ENCODE peak calls at places on chromosomes 16 and 17, in eight cellular contexts. One of them, this sample, is unnamed.

GRCh38 chr17:44223574-44224046 is 4.1 kb upstream of the UBTF start:
- DNase-seq in dorsolateral prefrontal cortex: no peak
- DNase-seq in GM12865: no peak
- DNase-seq in GM06990: no peak
- DNase-seq in upper lobe of right lung: no peak
- DNase-seq in keratinocyte: no peak
- DNase-seq in SJSA1: no peak
- DNase-seq in Panc1: no peak
- DNase-seq in this sample: no peak

GRCh38 chr17:20092973-20093626 is 83.9 kb downstream of the SPECC1 start:
- DNase-seq in dorsolateral prefrontal cortex: no peak
- DNase-seq in GM12865: no peak
- DNase-seq in GM06990: no peak
- DNase-seq in upper lobe of right lung: no peak
- DNase-seq in keratinocyte: no peak
- DNase-seq in SJSA1: no peak
- DNase-seq in Panc1: no peak
- DNase-seq in this sample: no peak

GRCh38 chr17:72334205-72334604 is 213.4 kb downstream of the SOX9 start:
- DNase-seq in dorsolateral prefrontal cortex: no peak
- DNase-seq in GM12865: no peak
- DNase-seq in GM06990: no peak
- DNase-seq in upper lobe of right lung: no peak
- DNase-seq in keratinocyte: no peak
- DNase-seq in SJSA1: no peak
- DNase-seq in Panc1: no peak
- DNase-seq in this sample: peak

GRCh38 chr16:19130852-19131808 is 17.4 kb downstream of the ITPRIPL2 start:
- DNase-seq in dorsolateral prefrontal cortex: no peak
- DNase-seq in GM12865: peak
- DNase-seq in GM06990: no peak
- DNase-seq in upper lobe of right lung: peak
- DNase-seq in keratinocyte: no peak
- DNase-seq in SJSA1: peak
- DNase-seq in Panc1: no peak
- DNase-seq in this sample: peak

GRCh38 chr17:69018687-69019086 is 42.0 kb downstream of the ABCA9 start:
- DNase-seq in dorsolateral prefrontal cortex: no peak
- DNase-seq in GM12865: no peak
- DNase-seq in GM06990: no peak
- DNase-seq in upper lobe of right lung: no peak
- DNase-seq in keratinocyte: no peak
- DNase-seq in SJSA1: no peak
- DNase-seq in Panc1: no peak
- DNase-seq in this sample: no peak

GRCh38 chr16:21590287-21590686 is 9.1 kb upstream of the METTL9 start:
- DNase-seq in dorsolateral prefrontal cortex: no peak
- DNase-seq in GM12865: no peak
- DNase-seq in GM06990: no peak
- DNase-seq in upper lobe of right lung: no peak
- DNase-seq in keratinocyte: no peak
- DNase-seq in SJSA1: no peak
- DNase-seq in Panc1: no peak
- DNase-seq in this sample: no peak

GRCh38 chr16:10920726-10921427 is 21.4 kb downstream of the DEXI start:
- DNase-seq in dorsolateral prefrontal cortex: no peak
- DNase-seq in GM12865: no peak
- DNase-seq in GM06990: no peak
- DNase-seq in upper lobe of right lung: peak
- DNase-seq in keratinocyte: no peak
- DNase-seq in SJSA1: no peak
- DNase-seq in Panc1: no peak
- DNase-seq in this sample: no peak

GRCh38 chr16:27676807-27677206 is 126.9 kb downstream of the KATNIP start:
- DNase-seq in dorsolateral prefrontal cortex: no peak
- DNase-seq in GM12865: no peak
- DNase-seq in GM06990: no peak
- DNase-seq in upper lobe of right lung: no peak
- DNase-seq in keratinocyte: no peak
- DNase-seq in SJSA1: peak
- DNase-seq in Panc1: no peak
- DNase-seq in this sample: peak

GRCh38 chr16:53864819-53865491 is 161.0 kb downstream of the FTO start:
- DNase-seq in dorsolateral prefrontal cortex: no peak
- DNase-seq in GM12865: no peak
- DNase-seq in GM06990: no peak
- DNase-seq in upper lobe of right lung: no peak
- DNase-seq in keratinocyte: peak
- DNase-seq in SJSA1: no peak
- DNase-seq in Panc1: no peak
- DNase-seq in this sample: no peak

GRCh38 chr16:20393801-20394637 is 10.5 kb downstream of the PDILT start:
- DNase-seq in dorsolateral prefrontal cortex: no peak
- DNase-seq in GM12865: no peak
- DNase-seq in GM06990: no peak
- DNase-seq in upper lobe of right lung: no peak
- DNase-seq in keratinocyte: no peak
- DNase-seq in SJSA1: no peak
- DNase-seq in Panc1: no peak
- DNase-seq in this sample: no peak

GRCh38 chr16:65832679-65833078 is 533.8 kb upstream of the CDH5 start:
- DNase-seq in dorsolateral prefrontal cortex: no peak
- DNase-seq in GM12865: no peak
- DNase-seq in GM06990: no peak
- DNase-seq in upper lobe of right lung: no peak
- DNase-seq in keratinocyte: no peak
- DNase-seq in SJSA1: no peak
- DNase-seq in Panc1: no peak
- DNase-seq in this sample: no peak

GRCh38 chr16:76222087-76222486 is 55.1 kb upstream of the CNTNAP4 start:
- DNase-seq in dorsolateral prefrontal cortex: no peak
- DNase-seq in GM12865: no peak
- DNase-seq in GM06990: no peak
- DNase-seq in upper lobe of right lung: no peak
- DNase-seq in keratinocyte: no peak
- DNase-seq in SJSA1: no peak
- DNase-seq in Panc1: no peak
- DNase-seq in this sample: no peak

GRCh38 chr17:27817731-27818130 is 17.4 kb upstream of the NOS2 start:
- DNase-seq in dorsolateral prefrontal cortex: no peak
- DNase-seq in GM12865: no peak
- DNase-seq in GM06990: no peak
- DNase-seq in upper lobe of right lung: no peak
- DNase-seq in keratinocyte: no peak
- DNase-seq in SJSA1: no peak
- DNase-seq in Panc1: no peak
- DNase-seq in this sample: no peak

GRCh38 chr16:11799509-11800384 is 2.7 kb upstream of the ZC3H7A start:
- DNase-seq in dorsolateral prefrontal cortex: no peak
- DNase-seq in GM12865: peak
- DNase-seq in GM06990: no peak
- DNase-seq in upper lobe of right lung: peak
- DNase-seq in keratinocyte: no peak
- DNase-seq in SJSA1: no peak
- DNase-seq in Panc1: no peak
- DNase-seq in this sample: no peak

GRCh38 chr17:28616281-28616680 is 2.3 kb upstream of the RSKR start:
- DNase-seq in dorsolateral prefrontal cortex: no peak
- DNase-seq in GM12865: no peak
- DNase-seq in GM06990: no peak
- DNase-seq in upper lobe of right lung: no peak
- DNase-seq in keratinocyte: no peak
- DNase-seq in SJSA1: no peak
- DNase-seq in Panc1: no peak
- DNase-seq in this sample: no peak

DNA sequence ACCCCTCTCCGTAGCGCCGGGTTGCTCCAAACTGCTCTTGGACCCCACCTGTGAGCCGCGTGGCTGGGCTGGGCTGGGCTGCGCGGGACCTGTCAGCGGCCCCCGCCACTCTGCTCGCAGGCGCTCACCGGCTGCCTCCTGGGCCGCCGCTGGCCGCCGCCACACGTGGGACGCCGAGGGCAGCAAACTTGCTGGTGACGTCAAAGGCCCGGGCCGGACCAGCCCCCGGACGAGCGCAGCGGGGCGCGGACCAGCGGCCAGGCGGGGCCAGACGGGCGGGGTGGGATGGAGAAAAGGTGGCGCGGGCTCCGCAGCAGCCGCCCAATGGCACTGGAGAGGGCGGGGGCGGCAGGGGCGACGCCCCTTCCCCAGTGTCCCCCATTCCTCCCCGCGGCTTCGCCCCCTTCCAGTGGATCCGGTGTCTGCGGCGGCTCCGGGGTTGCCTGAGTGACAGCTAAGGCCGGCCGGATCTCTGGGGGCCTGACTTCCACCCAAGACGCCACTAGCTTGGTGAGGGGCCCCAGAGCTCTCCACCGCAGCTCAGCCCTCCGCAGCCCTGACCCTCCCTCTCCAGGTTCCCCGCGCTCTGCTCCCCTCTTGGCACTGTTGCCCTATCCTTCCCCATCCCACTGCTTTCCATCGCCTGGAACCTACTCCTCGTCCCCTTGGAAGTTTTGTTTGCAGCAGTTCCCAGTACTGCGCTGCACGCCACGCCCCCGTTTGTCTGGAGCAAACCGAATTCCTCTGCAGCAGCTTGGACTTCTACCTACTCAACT is at the start of gene HS3ST3A1:
- DNase-seq in dorsolateral prefrontal cortex: no peak
- DNase-seq in GM12865: no peak
- DNase-seq in GM06990: no peak
- DNase-seq in upper lobe of right lung: peak
- DNase-seq in keratinocyte: no peak
- DNase-seq in SJSA1: peak
- DNase-seq in Panc1: no peak
- DNase-seq in this sample: peak
- H3K4me3 ChIP-seq in dorsolateral prefrontal cortex: peak
- H3K4me3 ChIP-seq in GM12865: no peak
- H3K4me3 ChIP-seq in GM06990: no peak
- H3K4me3 ChIP-seq in upper lobe of right lung: peak
- H3K4me3 ChIP-seq in keratinocyte: peak
- H3K4me3 ChIP-seq in SJSA1: peak
- H3K4me3 ChIP-seq in Panc1: no peak
- H3K4me3 ChIP-seq in this sample: peak

DNA sequence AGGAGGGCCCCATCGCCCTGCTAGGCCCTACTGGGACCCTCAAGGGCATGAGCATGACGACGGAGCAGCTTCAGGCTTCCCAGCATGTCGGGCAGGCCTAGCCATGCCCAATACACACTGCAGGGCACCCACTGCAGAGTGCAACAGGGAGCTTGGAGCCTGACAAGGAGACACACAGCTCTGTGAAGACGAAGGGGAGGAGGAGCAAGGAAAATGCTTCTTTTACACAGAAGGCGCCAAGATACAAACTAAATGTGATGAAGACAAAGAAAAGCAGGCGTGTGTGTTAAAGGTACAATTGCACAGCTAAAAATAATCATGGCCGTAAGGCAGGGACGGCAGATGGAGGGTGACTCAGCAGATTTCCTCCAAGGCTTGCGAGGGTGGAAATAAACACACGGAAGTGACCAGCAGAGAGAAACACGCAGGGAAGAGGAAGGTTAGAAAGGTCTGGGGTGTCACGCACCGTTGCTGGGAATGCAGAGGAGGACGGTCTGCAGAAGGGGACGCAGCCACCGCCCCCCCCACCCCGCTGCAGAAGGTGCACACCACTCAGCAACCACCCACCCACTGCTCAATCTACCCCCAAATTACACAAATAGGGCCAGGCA is 108.5 kb downstream of the ZNF778 start:
- DNase-seq in dorsolateral prefrontal cortex: no peak
- DNase-seq in GM12865: peak
- DNase-seq in GM06990: no peak
- DNase-seq in upper lobe of right lung: peak
- DNase-seq in keratinocyte: no peak
- DNase-seq in SJSA1: peak
- DNase-seq in Panc1: no peak
- DNase-seq in this sample: peak
- H3K4me3 ChIP-seq in dorsolateral prefrontal cortex: peak
- H3K4me3 ChIP-seq in GM12865: no peak
- H3K4me3 ChIP-seq in GM06990: peak
- H3K4me3 ChIP-seq in upper lobe of right lung: peak
- H3K4me3 ChIP-seq in keratinocyte: peak
- H3K4me3 ChIP-seq in SJSA1: no peak
- H3K4me3 ChIP-seq in Panc1: peak
- H3K4me3 ChIP-seq in this sample: no peak

DNA sequence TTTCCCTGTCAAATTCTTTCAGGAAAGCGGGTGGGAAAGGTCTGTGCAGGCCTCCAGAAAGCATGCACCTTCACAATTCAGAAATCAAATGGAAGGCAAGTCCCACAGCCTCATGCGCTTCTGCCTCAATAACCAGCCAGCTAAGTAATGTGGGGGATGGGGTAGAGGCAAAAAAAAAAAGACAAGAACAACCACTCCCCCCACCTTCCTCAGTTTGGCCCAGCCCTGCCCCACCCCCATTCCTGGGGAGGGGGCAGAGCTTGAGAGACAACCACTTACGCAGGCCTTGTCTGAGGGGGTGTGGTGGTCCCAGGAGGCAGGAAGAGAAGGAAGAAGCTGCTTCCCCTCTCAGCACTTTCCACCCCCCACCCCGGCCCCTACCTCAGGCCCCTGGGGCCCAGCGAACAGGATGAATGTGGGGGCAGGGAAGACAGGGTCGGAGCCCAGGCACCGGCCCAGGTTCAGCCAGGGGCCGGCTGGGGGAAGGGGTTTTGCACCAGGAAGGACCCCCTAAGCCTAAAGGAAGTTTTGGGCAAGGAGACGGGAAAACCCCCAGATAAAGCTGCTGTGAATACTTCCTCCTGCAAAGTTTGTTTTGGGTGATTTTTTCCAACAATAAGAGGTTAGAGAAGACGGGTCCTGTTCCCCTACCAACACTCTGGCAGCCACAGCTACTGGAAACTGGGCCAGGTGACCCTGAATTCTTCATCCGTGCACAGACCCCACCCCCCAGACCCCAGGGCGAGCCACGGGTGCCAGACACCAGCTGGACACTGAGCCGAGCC is 1.2 kb downstream of the JUP start:
- DNase-seq in dorsolateral prefrontal cortex: no peak
- DNase-seq in GM12865: no peak
- DNase-seq in GM06990: no peak
- DNase-seq in upper lobe of right lung: no peak
- DNase-seq in keratinocyte: no peak
- DNase-seq in SJSA1: no peak
- DNase-seq in Panc1: no peak
- DNase-seq in this sample: no peak
- H3K4me3 ChIP-seq in dorsolateral prefrontal cortex: peak
- H3K4me3 ChIP-seq in GM12865: no peak
- H3K4me3 ChIP-seq in GM06990: peak
- H3K4me3 ChIP-seq in upper lobe of right lung: peak
- H3K4me3 ChIP-seq in keratinocyte: peak
- H3K4me3 ChIP-seq in SJSA1: no peak
- H3K4me3 ChIP-seq in Panc1: peak
- H3K4me3 ChIP-seq in this sample: peak

DNA sequence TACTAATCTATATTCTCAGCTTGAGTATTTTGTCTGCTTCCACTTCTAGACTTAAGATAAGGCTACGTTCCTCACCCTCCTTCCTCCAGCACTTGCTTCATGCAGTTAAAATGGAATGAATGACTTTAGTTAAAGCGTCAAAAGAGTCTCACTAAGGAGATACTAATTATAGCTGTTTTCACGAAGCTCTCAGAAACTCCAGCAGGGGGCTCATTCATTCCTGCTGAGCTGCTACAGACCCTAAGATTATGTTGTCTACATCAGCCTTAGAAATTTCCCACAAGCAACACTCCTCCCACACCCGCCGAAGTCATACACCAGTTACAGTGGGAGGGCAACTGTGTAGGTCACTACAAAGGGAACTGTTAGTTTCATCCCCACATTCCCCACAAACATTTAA is 57.0 kb upstream of the KIFC3 start:
- DNase-seq in dorsolateral prefrontal cortex: no peak
- DNase-seq in GM12865: no peak
- DNase-seq in GM06990: no peak
- DNase-seq in upper lobe of right lung: no peak
- DNase-seq in keratinocyte: no peak
- DNase-seq in SJSA1: peak
- DNase-seq in Panc1: no peak
- DNase-seq in this sample: no peak
- H3K4me3 ChIP-seq in dorsolateral prefrontal cortex: no peak
- H3K4me3 ChIP-seq in GM12865: no peak
- H3K4me3 ChIP-seq in GM06990: no peak
- H3K4me3 ChIP-seq in upper lobe of right lung: no peak
- H3K4me3 ChIP-seq in keratinocyte: no peak
- H3K4me3 ChIP-seq in SJSA1: no peak
- H3K4me3 ChIP-seq in Panc1: no peak
- H3K4me3 ChIP-seq in this sample: no peak

This sample was measured in skeletal muscle cell.